ENCODE peak calls at places on chromosomes 2 and 18, in ten cellular contexts. H is cardiac muscle cell, C is GM04504, R is DMS153, I is LoVo, Q is fibroblast of gingiva, F is COR-L47, B is foreskin fibroblast, J is astrocyte of the spinal cord, K is GM23248. N is an unnamed sample.

GRCh38 chr2:199680482-199680881 is 170.5 kb downstream of the FTCDNL1 start:
- DNase-seq in H (no peak), I (no peak), F (no peak), R (no peak), C (no peak), K (peak), B (no peak), Q (no peak), J (no peak), N (no peak)

GRCh38 chr2:126769118-126769517 is 113.2 kb downstream of the GYPC start:
- DNase-seq in R (no peak), C (no peak), K (no peak), I (no peak), F (no peak), J (no peak), H (no peak), B (no peak), Q (no peak), N (no peak)

GRCh38 chr18:12326711-12327460 is 18.8 kb downstream of the TUBB6 start:
- DNase-seq in F (no peak), Q (no peak), J (no peak), K (no peak), R (no peak), B (no peak), I (no peak), C (no peak), H (no peak), N (no peak)

GRCh38 chr2:112048887-112049286 is 6.2 kb upstream of the TMEM87B start:
- DNase-seq in F (peak), I (peak), Q (peak), J (peak), B (peak), C (peak), H (peak), K (peak), R (peak), N (peak)

GRCh38 chr2:205273148-205273547 is 409.2 kb upstream of the NRP2 start:
- DNase-seq in K (no peak), C (no peak), B (no peak), Q (no peak), H (no peak), F (no peak), I (no peak), J (no peak), R (no peak), N (no peak)

GRCh38 chr2:99085400-99085799 is 56.1 kb upstream of the C2orf15 start:
- DNase-seq in J (no peak), R (no peak), C (no peak), H (peak), F (no peak), Q (no peak), I (no peak), K (peak), B (no peak), N (no peak)

GRCh38 chr2:48250943-48251342 is 279.0 kb upstream of the STON1 start:
- DNase-seq in F (no peak), C (no peak), J (no peak), Q (peak), B (peak), H (no peak), I (no peak), K (peak), R (no peak), N (no peak)

GRCh38 chr2:232588680-232589585 is 38.4 kb downstream of the EIF4E2 start:
- DNase-seq in H (no peak), B (peak), K (peak), R (peak), Q (peak), J (peak), C (peak), I (peak), F (no peak), N (no peak)

GRCh38 chr2:186644791-186645190 is 49.1 kb upstream of the FAM171B start:
- DNase-seq in F (no peak), C (no peak), H (no peak), K (no peak), I (no peak), J (no peak), R (no peak), B (no peak), Q (no peak), N (no peak)

GRCh38 chr2:136117909-136118818 is at the start of gene CXCR4:
- DNase-seq in J (peak), C (no peak), I (peak), Q (no peak), F (peak), B (no peak), K (peak), H (peak), R (peak), N (peak)

GRCh38 chr2:97745474-97746172 is 32.2 kb downstream of the ZAP70 start:
- DNase-seq in I (no peak), K (no peak), C (no peak), F (no peak), R (no peak), J (no peak), Q (no peak), B (no peak), H (no peak), N (peak)

GRCh38 chr2:232525796-232526195 is at the start of gene CHRND:
- DNase-seq in B (no peak), K (peak), F (no peak), J (no peak), Q (no peak), I (no peak), H (peak), C (no peak), R (no peak), N (no peak)

GRCh38 chr2:38301969-38302702 is 74.9 kb downstream of the ATL2 start:
- DNase-seq in J (no peak), Q (no peak), R (no peak), H (no peak), C (no peak), B (no peak), K (peak), F (no peak), I (no peak), N (no peak)

GRCh38 chr2:239190921-239191885 is 209.6 kb downstream of the HDAC4 start:
- DNase-seq in J (no peak), H (no peak), B (no peak), K (no peak), Q (no peak), C (no peak), I (no peak), F (no peak), R (no peak), N (no peak)

GRCh38 chr2:23434721-23435121 is 49.7 kb downstream of the KLHL29 start:
- DNase-seq in B (no peak), F (no peak), R (no peak), H (no peak), K (peak), C (no peak), J (no peak), I (no peak), Q (no peak), N (no peak)

N was measured in CD8-positive, alpha-beta memory T cell.